ENCODE peak calls at places on chromosomes 11 and 22, in ten cellular contexts. O, J, Y, V, K, X, W, G, N and P are unnamed samples.

GRCh38 chr11:70509476-70509875 is 111.1 kb downstream of the CTTN start:
- DNase-seq in O (no peak), J (no peak), Y (no peak), V (no peak), K (no peak), X (no peak), W (no peak), G (no peak), N (no peak), P (no peak)

GRCh38 chr11:8087185-8087584 is 6.2 kb downstream of the TUB start:
- DNase-seq in O (no peak), J (no peak), Y (no peak), V (no peak), K (no peak), X (no peak), W (no peak), G (no peak), N (no peak), P (no peak)

GRCh38 chr11:104275992-104276391 is 112.0 kb upstream of the PDGFD start:
- DNase-seq in O (no peak), J (no peak), Y (no peak), V (no peak), K (no peak), X (no peak), W (no peak), G (no peak), N (peak; percentile 45), P (no peak)

GRCh38 chr22:34814260-34814659 is 251.7 kb upstream of the ISX start:
- DNase-seq in O (no peak), J (no peak), Y (no peak), V (no peak), K (no peak), X (no peak), W (no peak), G (no peak), N (no peak), P (no peak)

GRCh38 chr11:33670250-33671011 is 30.2 kb downstream of the C11orf91 start:
- DNase-seq in O (no peak), J (no peak), Y (no peak), V (no peak), K (no peak), X (no peak), W (no peak), G (no peak), N (peak; percentile 89), P (no peak)

GRCh38 chr11:103803062-103803461 is 233.4 kb upstream of the DDI1 start:
- DNase-seq in O (no peak), J (no peak), Y (no peak), V (no peak), K (no peak), X (no peak), W (no peak), G (no peak), N (peak; percentile 12), P (no peak)

GRCh38 chr22:44351037-44351436 is 38.3 kb upstream of the SHISAL1 start:
- DNase-seq in O (no peak), J (no peak), Y (no peak), V (no peak), K (no peak), X (no peak), W (no peak), G (no peak), N (no peak), P (no peak)

GRCh38 chr11:35622070-35622469 is 3.8 kb downstream of the FJX1 start:
- DNase-seq in O (no peak), J (no peak), Y (no peak), V (no peak), K (no peak), X (no peak), W (no peak), G (no peak), N (peak; percentile 88), P (no peak)